ENCODE peak calls at places on chromosomes 2 and 18, in eight cellular contexts. C is fibroblast of lung, B is kidney epithelial cell, W is heart right ventricle, N is gastrocnemius medialis, E is cardiac muscle cell, Q is ascending aorta, H is uterus. U is an unnamed sample.

GRCh38 chr2:205914198-205914597 is 171.8 kb downstream of the INO80D start:
- DNase-seq in C (no peak), B (no peak), W (no peak), N (no peak), E (no peak), Q (no peak), H (no peak), U (no peak)

GRCh38 chr2:96114546-96114902 is 1.8 kb downstream of the ADRA2B start:
- DNase-seq in C (no peak), B (no peak), W (no peak), N (no peak), E (no peak), Q (no peak), H (no peak), U (no peak)

GRCh38 chr18:47235096-47235495 is 16.4 kb downstream of the SKOR2 start:
- DNase-seq in C (no peak), B (no peak), W (no peak), N (no peak), E (no peak), Q (no peak), H (no peak), U (no peak)

GRCh38 chr2:65639156-65639876 is 206.9 kb upstream of the SPRED2 start:
- DNase-seq in C (no peak), B (no peak), W (no peak), N (no peak), E (peak; percentile 84), Q (no peak), H (peak; percentile 85), U (peak; percentile 9)

GRCh38 chr2:95297088-95297487 is at the start of gene KCNIP3:
- DNase-seq in C (peak; percentile 34), B (no peak), W (no peak), N (no peak), E (peak; percentile 47), Q (no peak), H (no peak), U (no peak)

GRCh38 chr2:175097297-175097696 is 70.7 kb downstream of the ATF2 start:
- DNase-seq in C (peak; percentile 90), B (peak; percentile 29), W (no peak), N (no peak), E (peak; percentile 4), Q (no peak), H (no peak), U (no peak)

GRCh38 chr2:94987074-94988020 is 38.2 kb upstream of the MAL start:
- DNase-seq in C (no peak), B (no peak), W (no peak), N (no peak), E (no peak), Q (no peak), H (no peak), U (no peak)

GRCh38 chr18:2654105-2654827 is 1.3 kb upstream of the SMCHD1 start:
- DNase-seq in C (no peak), B (no peak), W (no peak), N (no peak), E (peak; percentile 13), Q (no peak), H (no peak), U (peak; percentile 17)

GRCh38 chr2:47504174-47504810 is 101.3 kb downstream of the MSH2 start:
- DNase-seq in C (no peak), B (no peak), W (no peak), N (no peak), E (no peak), Q (no peak), H (no peak), U (no peak)

GRCh38 chr18:9708057-9708881 is at the start of gene RAB31:
- DNase-seq in C (peak; percentile 69), B (no peak), W (peak; percentile 86), N (peak; percentile 54), E (peak; percentile 93), Q (peak; percentile 92), H (peak; percentile 80), U (no peak)

GRCh38 chr2:73268368-73268830 is 15.9 kb downstream of the FBXO41 start:
- DNase-seq in C (no peak), B (no peak), W (no peak), N (no peak), E (no peak), Q (no peak), H (no peak), U (no peak)

GRCh38 chr2:101106453-101107181 is 44.6 kb downstream of the TBC1D8 start:
- DNase-seq in C (peak; percentile 72), B (no peak), W (no peak), N (peak; percentile 67), E (no peak), Q (no peak), H (no peak), U (no peak)

GRCh38 chr2:8684885-8685696 is 3.2 kb downstream of the ID2 start:
- DNase-seq in C (peak; percentile 15), B (no peak), W (peak; percentile 61), N (no peak), E (peak; percentile 44), Q (peak; percentile 82), H (peak; percentile 52), U (no peak)

GRCh38 chr2:47864566-47864965 is 41.7 kb downstream of the FBXO11 start:
- DNase-seq in C (no peak), B (no peak), W (no peak), N (no peak), E (no peak), Q (no peak), H (no peak), U (no peak)

GRCh38 chr2:170714156-170715061 is 728 bp upstream of the SP5 start:
- DNase-seq in C (no peak), B (no peak), W (peak; percentile 40), N (no peak), E (no peak), Q (peak; percentile 65), H (peak; percentile 39), U (no peak)

GRCh38 chr2:43459455-43459854 is 136.4 kb downstream of the THADA start:
- DNase-seq in C (peak; percentile 78), B (no peak), W (no peak), N (no peak), E (peak; percentile 69), Q (no peak), H (no peak), U (peak; percentile 85)

GRCh38 chr2:21039979-21040467 is 3.9 kb downstream of the APOB start:
- DNase-seq in C (no peak), B (no peak), W (no peak), N (no peak), E (no peak), Q (no peak), H (no peak), U (no peak)

GRCh38 chr18:29225351-29225750 is 1048.4 kb upstream of the CDH2 start:
- DNase-seq in C (no peak), B (no peak), W (no peak), N (no peak), E (peak; percentile 61), Q (no peak), H (no peak), U (no peak)

GRCh38 chr18:2223859-2224258 is 347.4 kb downstream of the METTL4 start:
- DNase-seq in C (peak; percentile 22), B (no peak), W (no peak), N (no peak), E (peak; percentile 75), Q (no peak), H (no peak), U (peak; percentile 54)

GRCh38 chr2:109438146-109438545 is 175.6 kb downstream of the SEPTIN10 start:
- DNase-seq in C (no peak), B (no peak), W (no peak), N (no peak), E (no peak), Q (no peak), H (no peak), U (no peak)

GRCh38 chr2:165067958-165068612 is 112.8 kb upstream of the SLC38A11 start:
- DNase-seq in C (peak; percentile 39), B (peak; percentile 26), W (peak; percentile 42), N (no peak), E (peak; percentile 67), Q (no peak), H (no peak), U (peak; percentile 13)

GRCh38 chr2:16320716-16321115 is 344.9 kb downstream of the CYRIA start:
- DNase-seq in C (no peak), B (no peak), W (no peak), N (no peak), E (no peak), Q (no peak), H (no peak), U (no peak)

GRCh38 chr2:232951891-232952290 is 61.2 kb downstream of the NGEF start:
- DNase-seq in C (peak; percentile 7), B (no peak), W (no peak), N (no peak), E (no peak), Q (no peak), H (no peak), U (peak; percentile 59)

GRCh38 chr2:10232096-10232815 is 70.4 kb upstream of the HPCAL1 start:
- DNase-seq in C (no peak), B (no peak), W (no peak), N (peak; percentile 8), E (no peak), Q (no peak), H (peak; percentile 9), U (no peak)

GRCh38 chr2:231360401-231360800 is 35.1 kb upstream of the B3GNT7 start:
- DNase-seq in C (no peak), B (no peak), W (no peak), N (no peak), E (no peak), Q (no peak), H (no peak), U (no peak)
- TF ChIP-seq CTCF in C (no peak), B (no peak), W (peak; percentile 5), N (no peak), E (no peak), Q (no peak), H (no peak), U (no peak)

GRCh38 chr2:50392185-50392584 is 639.7 kb downstream of the NRXN1 start:
- DNase-seq in C (no peak), B (no peak), W (no peak), N (no peak), E (no peak), Q (no peak), H (no peak), U (no peak)
- H3K36me3 ChIP-seq in C (no peaks in the 10 kb centered on the region), B (no peaks in the 10 kb centered on the region), W (no peaks in the 10 kb centered on the region), N (no peaks in the 10 kb centered on the region), E (no peaks in the 10 kb centered on the region), Q (no peaks in the 10 kb centered on the region), H (no peaks in the 10 kb centered on the region), U (no peaks in the 10 kb centered on the region)

DNA sequence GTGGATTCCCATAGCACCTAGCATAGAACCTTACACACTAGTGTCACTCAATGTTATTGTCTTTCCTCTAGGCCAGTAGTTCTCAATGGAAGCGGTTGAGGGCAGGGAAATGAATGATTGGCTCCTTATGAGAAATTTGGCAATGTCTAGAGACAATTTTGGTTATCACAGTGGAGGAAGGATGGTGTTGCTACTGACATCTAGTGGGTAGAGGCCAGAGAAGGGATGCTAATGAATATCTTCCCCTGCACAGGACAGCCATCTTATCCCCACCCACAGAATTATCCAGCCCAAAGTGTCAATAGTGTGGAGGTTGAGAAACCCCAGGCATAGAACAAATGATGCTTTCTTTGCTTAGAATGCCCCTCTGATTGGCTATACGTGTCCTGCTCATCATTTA is 15.8 kb downstream of the C18orf63 start:
- DNase-seq in C (peak; percentile 64), B (no peak), W (no peak), N (no peak), E (peak; percentile 80), Q (no peak), H (no peak), U (peak; percentile 54)
- TF ChIP-seq CTCF in C (peak; percentile 54), B (peak; percentile 54), W (peak; percentile 50), N (no peak), E (peak; percentile 67), Q (no peak), H (no peak), U (peak; percentile 58)

GRCh38 chr2:45598545-45598944 is 12.5 kb downstream of the SRBD1 start:
- DNase-seq in C (no peak), B (no peak), W (no peak), N (no peak), E (no peak), Q (no peak), H (no peak), U (no peak)
- H3K36me3 ChIP-seq in C (peaks cover 4% of the 10 kb centered on the region), B (no peaks in the 10 kb centered on the region), W (no peaks in the 10 kb centered on the region), N (peaks cover 38% of the 10 kb centered on the region), E (peaks cover 11% of the 10 kb centered on the region), Q (peaks cover 19% of the 10 kb centered on the region), H (no peaks in the 10 kb centered on the region), U (peaks cover 2% of the 10 kb centered on the region)

U was measured in bronchial epithelial cell.